ENCODE peak calls at places on chromosomes 12 and 14, in seven cellular contexts. One of them, this sample, is unnamed. For H3K4me1, the result is how much of the 10 kb centered on the place peaks cover.

GRCh38 chr12:65666876-65667275 is 157.4 kb upstream of the HMGA2 start:
- DNase-seq in esophagus squamous epithelium: no peak
- DNase-seq in GM23248: peak
- DNase-seq in fibroblast of lung: peak
- DNase-seq in left ventricle myocardium inferior: no peak
- DNase-seq in SJSA1: no peak
- DNase-seq in colonic mucosa: no peak
- DNase-seq in this sample: no peak

GRCh38 chr14:50402965-50403364 is 6.3 kb upstream of the CDKL1 start:
- DNase-seq in esophagus squamous epithelium: no peak
- DNase-seq in GM23248: peak
- DNase-seq in fibroblast of lung: no peak
- DNase-seq in left ventricle myocardium inferior: no peak
- DNase-seq in SJSA1: no peak
- DNase-seq in colonic mucosa: no peak
- DNase-seq in this sample: no peak

GRCh38 chr12:52971701-52972329 is 22.9 kb downstream of the KRT18 start:
- DNase-seq in esophagus squamous epithelium: no peak
- DNase-seq in GM23248: peak
- DNase-seq in fibroblast of lung: peak
- DNase-seq in left ventricle myocardium inferior: no peak
- DNase-seq in SJSA1: no peak
- DNase-seq in colonic mucosa: peak
- DNase-seq in this sample: no peak

GRCh38 chr12:72679147-72679757 is 407.1 kb downstream of the TRHDE start:
- DNase-seq in esophagus squamous epithelium: no peak
- DNase-seq in GM23248: no peak
- DNase-seq in fibroblast of lung: no peak
- DNase-seq in left ventricle myocardium inferior: no peak
- DNase-seq in SJSA1: no peak
- DNase-seq in colonic mucosa: no peak
- DNase-seq in this sample: no peak

GRCh38 chr14:104093366-104094055 is 8.0 kb downstream of the ASPG start:
- DNase-seq in esophagus squamous epithelium: no peak
- DNase-seq in GM23248: peak
- DNase-seq in fibroblast of lung: no peak
- DNase-seq in left ventricle myocardium inferior: no peak
- DNase-seq in SJSA1: no peak
- DNase-seq in colonic mucosa: no peak
- DNase-seq in this sample: no peak

GRCh38 chr12:19547258-19547657 is 108.0 kb downstream of the AEBP2 start:
- DNase-seq in esophagus squamous epithelium: no peak
- DNase-seq in GM23248: peak
- DNase-seq in fibroblast of lung: peak
- DNase-seq in left ventricle myocardium inferior: no peak
- DNase-seq in SJSA1: no peak
- DNase-seq in colonic mucosa: no peak
- DNase-seq in this sample: no peak

GRCh38 chr12:95473440-95473946 is 459 bp upstream of the METAP2 start:
- DNase-seq in esophagus squamous epithelium: no peak
- DNase-seq in GM23248: peak
- DNase-seq in fibroblast of lung: peak
- DNase-seq in left ventricle myocardium inferior: no peak
- DNase-seq in SJSA1: no peak
- DNase-seq in colonic mucosa: peak
- DNase-seq in this sample: no peak

GRCh38 chr14:76958020-76958965 is 70.2 kb downstream of the IRF2BPL start:
- DNase-seq in esophagus squamous epithelium: no peak
- DNase-seq in GM23248: no peak
- DNase-seq in fibroblast of lung: no peak
- DNase-seq in left ventricle myocardium inferior: no peak
- DNase-seq in SJSA1: no peak
- DNase-seq in colonic mucosa: no peak
- DNase-seq in this sample: no peak

GRCh38 chr12:80714055-80714454 is 2.7 kb upstream of the MYF5 start:
- DNase-seq in esophagus squamous epithelium: no peak
- DNase-seq in GM23248: no peak
- DNase-seq in fibroblast of lung: peak
- DNase-seq in left ventricle myocardium inferior: no peak
- DNase-seq in SJSA1: no peak
- DNase-seq in colonic mucosa: no peak
- DNase-seq in this sample: no peak

DNA sequence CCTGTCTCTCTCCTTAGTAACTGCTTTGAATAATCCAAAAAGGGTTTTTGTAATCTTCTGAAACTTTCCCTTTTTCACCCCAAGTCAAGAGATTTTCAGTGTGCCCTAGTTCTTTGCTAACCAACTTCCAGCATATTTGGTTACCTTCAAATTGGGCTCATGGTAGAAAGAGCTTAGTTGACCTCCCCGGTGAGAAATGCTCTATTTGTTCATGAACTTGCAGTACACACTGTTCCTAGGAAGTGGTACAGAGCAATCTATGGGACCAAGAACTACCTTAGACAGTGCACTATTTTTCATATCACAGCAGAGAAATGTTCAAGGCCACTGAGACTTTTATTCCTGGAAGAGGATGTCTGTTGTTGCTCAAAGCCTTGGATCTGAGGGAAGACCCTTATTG is 1.7 kb downstream of the USP5 start:
- DNase-seq in esophagus squamous epithelium: no peak
- DNase-seq in GM23248: no peak
- DNase-seq in fibroblast of lung: no peak
- DNase-seq in left ventricle myocardium inferior: no peak
- DNase-seq in SJSA1: no peak
- DNase-seq in colonic mucosa: no peak
- DNase-seq in this sample: no peak
- H3K4me1 ChIP-seq in esophagus squamous epithelium: under half
- H3K4me1 ChIP-seq in GM23248: under half
- H3K4me1 ChIP-seq in fibroblast of lung: under half
- H3K4me1 ChIP-seq in left ventricle myocardium inferior: under half
- H3K4me1 ChIP-seq in SJSA1: under half
- H3K4me1 ChIP-seq in colonic mucosa: under half
- H3K4me1 ChIP-seq in this sample: under half

GRCh38 chr12:11761869-11762567 is 112.5 kb downstream of the ETV6 start:
- DNase-seq in esophagus squamous epithelium: no peak
- DNase-seq in GM23248: no peak
- DNase-seq in fibroblast of lung: no peak
- DNase-seq in left ventricle myocardium inferior: no peak
- DNase-seq in SJSA1: no peak
- DNase-seq in colonic mucosa: no peak
- DNase-seq in this sample: no peak

GRCh38 chr12:11758087-11758837 is 108.8 kb downstream of the ETV6 start:
- DNase-seq in esophagus squamous epithelium: no peak
- DNase-seq in GM23248: no peak
- DNase-seq in fibroblast of lung: no peak
- DNase-seq in left ventricle myocardium inferior: no peak
- DNase-seq in SJSA1: no peak
- DNase-seq in colonic mucosa: no peak
- DNase-seq in this sample: no peak

GRCh38 chr12:11758838-11759509 is 109.5 kb downstream of the ETV6 start:
- DNase-seq in esophagus squamous epithelium: peak
- DNase-seq in GM23248: no peak
- DNase-seq in fibroblast of lung: peak
- DNase-seq in left ventricle myocardium inferior: no peak
- DNase-seq in SJSA1: no peak
- DNase-seq in colonic mucosa: no peak
- DNase-seq in this sample: peak

GRCh38 chr12:11757531-11757930 is 108.1 kb downstream of the ETV6 start:
- DNase-seq in esophagus squamous epithelium: no peak
- DNase-seq in GM23248: no peak
- DNase-seq in fibroblast of lung: no peak
- DNase-seq in left ventricle myocardium inferior: no peak
- DNase-seq in SJSA1: no peak
- DNase-seq in colonic mucosa: no peak
- DNase-seq in this sample: no peak

GRCh38 chr12:11759894-11760293 is 110.4 kb downstream of the ETV6 start:
- DNase-seq in esophagus squamous epithelium: no peak
- DNase-seq in GM23248: no peak
- DNase-seq in fibroblast of lung: no peak
- DNase-seq in left ventricle myocardium inferior: no peak
- DNase-seq in SJSA1: no peak
- DNase-seq in colonic mucosa: no peak
- DNase-seq in this sample: no peak
- H3K4me1 ChIP-seq in esophagus squamous epithelium: half or more
- H3K4me1 ChIP-seq in GM23248: under half
- H3K4me1 ChIP-seq in fibroblast of lung: under half
- H3K4me1 ChIP-seq in left ventricle myocardium inferior: half or more
- H3K4me1 ChIP-seq in SJSA1: half or more
- H3K4me1 ChIP-seq in colonic mucosa: under half
- H3K4me1 ChIP-seq in this sample: under half

DNA sequence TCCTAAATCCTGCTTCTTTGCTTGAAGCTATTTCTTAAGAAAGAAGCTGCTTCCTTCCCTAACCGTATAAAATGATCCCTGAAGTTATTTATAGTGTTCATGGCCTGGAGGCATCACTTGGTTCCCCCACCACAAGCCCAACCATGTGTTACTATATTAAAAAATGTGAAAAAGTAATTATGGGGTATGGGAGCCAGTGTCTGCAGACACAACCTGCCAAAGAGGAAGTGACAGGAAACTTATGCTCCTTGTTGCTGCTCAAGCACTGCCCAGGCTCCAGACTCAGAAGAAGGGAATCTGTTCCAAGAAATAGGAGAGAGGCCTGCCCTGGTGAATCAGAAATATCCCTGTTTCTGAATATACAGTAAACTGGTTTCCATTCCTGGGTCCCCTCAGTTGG is 217.2 kb upstream of the BMP4 start:
- DNase-seq in esophagus squamous epithelium: no peak
- DNase-seq in GM23248: peak
- DNase-seq in fibroblast of lung: peak
- DNase-seq in left ventricle myocardium inferior: no peak
- DNase-seq in SJSA1: no peak
- DNase-seq in colonic mucosa: no peak
- DNase-seq in this sample: no peak
- H3K4me1 ChIP-seq in esophagus squamous epithelium: half or more
- H3K4me1 ChIP-seq in GM23248: under half
- H3K4me1 ChIP-seq in fibroblast of lung: under half
- H3K4me1 ChIP-seq in left ventricle myocardium inferior: half or more
- H3K4me1 ChIP-seq in SJSA1: under half
- H3K4me1 ChIP-seq in colonic mucosa: under half
- H3K4me1 ChIP-seq in this sample: under half

GRCh38 chr14:74592476-74593191 is 19.4 kb downstream of the LTBP2 start:
- DNase-seq in esophagus squamous epithelium: no peak
- DNase-seq in GM23248: no peak
- DNase-seq in fibroblast of lung: no peak
- DNase-seq in left ventricle myocardium inferior: no peak
- DNase-seq in SJSA1: no peak
- DNase-seq in colonic mucosa: no peak
- DNase-seq in this sample: peak

GRCh38 chr14:74591394-74591793 is 20.6 kb downstream of the LTBP2 start:
- DNase-seq in esophagus squamous epithelium: no peak
- DNase-seq in GM23248: no peak
- DNase-seq in fibroblast of lung: no peak
- DNase-seq in left ventricle myocardium inferior: no peak
- DNase-seq in SJSA1: no peak
- DNase-seq in colonic mucosa: no peak
- DNase-seq in this sample: no peak

GRCh38 chr14:74593241-74593985 is 18.6 kb downstream of the LTBP2 start:
- DNase-seq in esophagus squamous epithelium: no peak
- DNase-seq in GM23248: no peak
- DNase-seq in fibroblast of lung: no peak
- DNase-seq in left ventricle myocardium inferior: no peak
- DNase-seq in SJSA1: no peak
- DNase-seq in colonic mucosa: no peak
- DNase-seq in this sample: peak

GRCh38 chr14:74594021-74594420 is 18.0 kb downstream of the LTBP2 start:
- DNase-seq in esophagus squamous epithelium: no peak
- DNase-seq in GM23248: no peak
- DNase-seq in fibroblast of lung: no peak
- DNase-seq in left ventricle myocardium inferior: no peak
- DNase-seq in SJSA1: no peak
- DNase-seq in colonic mucosa: no peak
- DNase-seq in this sample: no peak

GRCh38 chr14:74591899-74592298 is 20.1 kb downstream of the LTBP2 start:
- DNase-seq in esophagus squamous epithelium: no peak
- DNase-seq in GM23248: no peak
- DNase-seq in fibroblast of lung: peak
- DNase-seq in left ventricle myocardium inferior: no peak
- DNase-seq in SJSA1: no peak
- DNase-seq in colonic mucosa: no peak
- DNase-seq in this sample: no peak
- H3K4me1 ChIP-seq in esophagus squamous epithelium: half or more
- H3K4me1 ChIP-seq in GM23248: half or more
- H3K4me1 ChIP-seq in fibroblast of lung: half or more
- H3K4me1 ChIP-seq in left ventricle myocardium inferior: half or more
- H3K4me1 ChIP-seq in SJSA1: under half
- H3K4me1 ChIP-seq in colonic mucosa: under half
- H3K4me1 ChIP-seq in this sample: under half

DNA sequence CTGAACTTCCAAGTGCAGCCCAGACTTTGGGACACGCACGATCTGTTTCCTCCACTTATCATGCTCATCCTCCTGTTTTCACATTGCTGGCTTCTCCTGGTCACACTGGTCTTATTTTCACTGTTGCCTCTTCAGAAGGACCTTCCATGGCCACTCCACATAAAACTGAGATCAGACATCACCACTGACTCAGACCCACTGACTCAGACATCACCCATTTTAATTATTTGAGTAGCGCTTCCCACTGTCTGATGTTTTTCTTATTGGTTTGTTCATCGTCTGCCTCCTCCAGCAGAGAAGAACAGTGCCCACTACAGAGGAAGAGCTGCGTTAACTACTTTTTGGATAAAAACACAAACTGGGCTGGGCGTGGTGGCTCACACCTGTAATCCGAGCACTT is 270.5 kb upstream of the PWP1 start:
- DNase-seq in esophagus squamous epithelium: no peak
- DNase-seq in GM23248: peak
- DNase-seq in fibroblast of lung: peak
- DNase-seq in left ventricle myocardium inferior: no peak
- DNase-seq in SJSA1: no peak
- DNase-seq in colonic mucosa: no peak
- DNase-seq in this sample: no peak
- H3K4me1 ChIP-seq in esophagus squamous epithelium: under half
- H3K4me1 ChIP-seq in GM23248: under half
- H3K4me1 ChIP-seq in fibroblast of lung: under half
- H3K4me1 ChIP-seq in left ventricle myocardium inferior: under half
- H3K4me1 ChIP-seq in SJSA1: under half
- H3K4me1 ChIP-seq in colonic mucosa: under half
- H3K4me1 ChIP-seq in this sample: under half

This sample was measured in spleen.